ENCODE peak calls at places on chromosomes 2 and 18, in seven cellular contexts. D is mesendoderm, J is HCT116, M is fibroblast of lung, Z is adrenal gland, N is RWPE2, E is heart right ventricle. B is an unnamed sample.

GRCh38 chr18:75083761-75084160 is 125.2 kb downstream of the PTGR3 start:
- DNase-seq in Z (no peak), E (no peak), M (no peak), N (no peak), J (no peak), D (no peak), B (no peak)

GRCh38 chr18:13700153-13700552 is 26.2 kb downstream of the FAM210A start:
- DNase-seq in N (no peak), J (no peak), D (no peak), M (no peak), Z (no peak), E (no peak), B (no peak)

GRCh38 chr18:79506191-79507075 is 110.7 kb downstream of the NFATC1 start:
- DNase-seq in J (no peak), D (peak; percentile 89), N (peak; percentile 46), Z (peak; percentile 41), E (peak; percentile 59), M (peak; percentile 62), B (no peak)

GRCh38 chr2:212677466-212677865 is 138.9 kb upstream of the ERBB4 start:
- DNase-seq in Z (no peak), E (no peak), D (peak; percentile 61), M (no peak), N (no peak), J (no peak), B (no peak)

GRCh38 chr2:101887328-101887727 is 104.4 kb upstream of the IL1R2 start:
- DNase-seq in D (no peak), J (no peak), M (no peak), Z (no peak), N (no peak), E (no peak), B (no peak)

GRCh38 chr2:95356821-95357700 is 45.4 kb upstream of the FAHD2A start:
- DNase-seq in N (peak; percentile 38), D (no peak), E (no peak), M (no peak), J (no peak), Z (no peak), B (no peak)

GRCh38 chr2:386406-387103 is 98.7 kb upstream of the ALKAL2 start:
- DNase-seq in Z (no peak), J (no peak), D (no peak), N (no peak), E (no peak), M (no peak), B (no peak)

GRCh38 chr2:122859260-122859659 is 1103.8 kb downstream of the TSN start:
- DNase-seq in Z (no peak), M (no peak), N (no peak), D (no peak), E (no peak), J (no peak), B (no peak)

GRCh38 chr2:134406311-134406710 is 152.4 kb downstream of the MGAT5 start:
- DNase-seq in M (no peak), E (no peak), N (peak; percentile 89), D (no peak), J (no peak), Z (no peak), B (peak; percentile 83)

GRCh38 chr18:21191596-21192307 is 50.3 kb upstream of the GREB1L start:
- DNase-seq in E (peak; percentile 20), Z (peak; percentile 69), J (peak; percentile 57), D (peak; percentile 74), M (peak; percentile 46), N (no peak), B (peak; percentile 65)

GRCh38 chr2:197941715-197942114 is 137.3 kb downstream of the PLCL1 start:
- DNase-seq in M (no peak), Z (no peak), N (no peak), D (no peak), E (no peak), J (no peak), B (no peak)

GRCh38 chr2:201768918-201769317 is 11.8 kb downstream of the ALS2 start:
- DNase-seq in M (peak; percentile 80), N (no peak), Z (no peak), E (no peak), D (no peak), J (no peak), B (peak; percentile 36)

GRCh38 chr2:45585267-45585861 is 25.7 kb downstream of the SRBD1 start:
- DNase-seq in J (peak; percentile 26), E (peak; percentile 20), Z (no peak), N (no peak), M (peak; percentile 37), D (peak; percentile 33), B (peak; percentile 72)

GRCh38 chr18:47558110-47558750 is 306.8 kb upstream of the SKOR2 start:
- DNase-seq in Z (no peak), N (no peak), J (no peak), E (no peak), M (no peak), D (no peak), B (no peak)

GRCh38 chr2:147198651-147199171 is 646.1 kb upstream of the ACVR2A start:
- DNase-seq in Z (no peak), J (no peak), M (peak; percentile 23), E (no peak), N (no peak), D (peak; percentile 75), B (no peak)

GRCh38 chr2:11304476-11304875 is 40.0 kb downstream of the ROCK2 start:
- DNase-seq in M (no peak), E (no peak), D (no peak), Z (no peak), N (no peak), J (no peak), B (no peak)

GRCh38 chr18:11488175-11488574 is 121.2 kb upstream of the SLC35G4 start:
- DNase-seq in E (no peak), M (peak; percentile 56), N (peak; percentile 65), J (no peak), Z (no peak), D (no peak), B (no peak)

GRCh38 chr18:68662779-68663178 is 52.1 kb downstream of the TMX3 start:
- DNase-seq in N (no peak), D (peak; percentile 51), M (peak; percentile 44), J (no peak), E (no peak), Z (no peak), B (peak; percentile 51)

GRCh38 chr18:49851624-49852023 is 38.3 kb upstream of the ACAA2 start:
- DNase-seq in J (no peak), M (no peak), N (no peak), Z (no peak), D (no peak), E (no peak), B (peak; percentile 11)

GRCh38 chr2:175010848-175011254 is 5.7 kb upstream of the CHN1 start:
- DNase-seq in D (no peak), J (no peak), Z (no peak), M (peak; percentile 42), N (no peak), E (no peak), B (no peak)

GRCh38 chr2:38685116-38685735 is 19.3 kb downstream of the GALM start:
- DNase-seq in Z (peak; percentile 22), J (no peak), E (no peak), M (no peak), N (no peak), D (no peak), B (peak; percentile 92)

GRCh38 chr2:99468155-99468554 is 21.7 kb downstream of the REV1 start:
- DNase-seq in Z (no peak), J (no peak), E (no peak), D (no peak), N (no peak), M (peak; percentile 40), B (no peak)

GRCh38 chr18:48994044-48994651 is 43.4 kb upstream of the SMAD7 start:
- DNase-seq in N (no peak), M (peak; percentile 87), J (no peak), D (no peak), E (no peak), Z (no peak), B (peak; percentile 63)

DNA sequence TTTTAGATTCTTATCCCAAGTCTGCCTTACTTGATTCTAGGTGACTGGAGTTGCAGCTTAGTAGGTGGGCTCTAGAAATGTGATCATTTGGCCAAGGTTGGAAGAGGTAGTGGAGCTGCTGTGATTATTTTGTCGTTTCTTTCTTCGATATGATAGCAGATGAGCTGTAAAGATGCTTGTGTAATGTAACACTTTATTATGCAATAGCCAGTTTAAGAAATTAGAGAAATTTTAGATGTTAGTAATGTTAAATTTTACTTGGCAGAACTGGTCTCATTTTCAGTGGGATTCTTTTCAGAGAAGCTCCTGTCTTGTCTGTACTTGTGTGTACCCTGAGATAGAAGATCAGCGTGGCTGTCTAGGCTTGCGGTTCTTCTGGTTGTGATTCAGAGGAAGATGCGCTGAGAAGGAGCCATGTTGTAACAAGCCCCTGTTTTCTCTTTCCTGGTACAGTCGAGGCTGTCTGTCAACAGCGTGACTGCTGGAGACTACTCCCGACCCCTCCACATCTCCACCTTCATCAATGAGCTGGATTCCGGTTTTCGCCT is 9.3 kb downstream of the TSN start:
- DNase-seq in Z (no peak), D (no peak), M (no peak), E (no peak), N (no peak), J (no peak), B (no peak)
- H3K36me3 ChIP-seq in Z (no peaks in the 10 kb centered on the region), D (peaks cover 10% of the 10 kb centered on the region), M (peaks cover 7% of the 10 kb centered on the region), E (no peaks in the 10 kb centered on the region), N (peaks cover 79% of the 10 kb centered on the region), J (peaks cover 41% of the 10 kb centered on the region), B (peaks cover 59% of the 10 kb centered on the region)

DNA sequence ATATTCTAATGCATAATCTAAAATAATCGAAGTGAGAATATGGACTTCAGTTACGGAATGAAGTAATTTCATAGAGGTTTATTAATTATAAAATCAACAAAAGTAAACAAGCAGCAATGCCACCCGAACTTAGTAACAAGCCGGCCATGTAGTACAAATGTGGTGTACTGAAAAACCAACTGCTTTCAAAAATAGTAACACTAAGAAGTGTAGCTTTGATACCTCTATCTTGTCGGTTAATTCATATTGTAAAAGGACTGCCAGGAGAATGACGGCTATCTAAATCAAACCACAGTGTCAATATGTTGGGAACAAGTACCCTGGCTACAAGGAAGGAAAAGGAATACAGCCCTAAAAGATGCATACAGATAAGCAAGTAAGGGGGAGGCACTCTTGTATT is 48.5 kb downstream of the WDR33 start:
- DNase-seq in Z (no peak), E (no peak), N (no peak), M (no peak), J (no peak), D (no peak), B (no peak)
- H3K36me3 ChIP-seq in Z (no peaks in the 10 kb centered on the region), E (no peaks in the 10 kb centered on the region), N (peaks cover 97% of the 10 kb centered on the region), M (no peaks in the 10 kb centered on the region), J (peaks cover 53% of the 10 kb centered on the region), D (peaks cover 10% of the 10 kb centered on the region), B (peaks cover 66% of the 10 kb centered on the region)

GRCh38 chr2:86033751-86034680 is 71.7 kb downstream of the POLR1A start:
- DNase-seq in N (no peak), M (no peak), Z (no peak), E (no peak), D (no peak), J (no peak), B (no peak)
- H3K36me3 ChIP-seq in N (peaks cover 79% of the 10 kb centered on the region), M (peaks cover 34% of the 10 kb centered on the region), Z (no peaks in the 10 kb centered on the region), E (peaks cover 4% of the 10 kb centered on the region), D (peaks cover 24% of the 10 kb centered on the region), J (peaks cover 55% of the 10 kb centered on the region), B (peaks cover 67% of the 10 kb centered on the region)

GRCh38 chr18:1177232-1177631 is 272.6 kb downstream of the ADCYAP1 start:
- DNase-seq in Z (no peak), M (no peak), E (no peak), J (no peak), N (no peak), D (no peak), B (no peak)

DNA sequence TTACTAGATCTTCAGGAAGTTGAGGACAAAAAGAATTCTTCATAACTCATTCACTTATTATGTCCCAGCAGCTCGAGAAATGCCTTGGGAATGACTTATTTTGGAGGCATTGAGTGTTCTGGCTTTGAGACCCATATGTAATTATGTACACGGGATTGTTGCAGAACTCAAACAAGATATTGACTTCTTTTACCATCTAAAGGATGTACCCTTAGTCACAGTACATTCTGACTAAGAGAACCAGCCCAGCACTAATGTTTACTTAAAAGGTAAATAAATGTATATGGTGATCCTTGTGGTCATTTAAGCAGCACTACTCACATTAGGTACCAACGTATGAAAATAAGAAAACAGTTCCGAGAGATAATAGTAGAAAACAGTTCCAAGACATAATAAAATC is 268.9 kb downstream of the ADCYAP1 start:
- DNase-seq in N (no peak), J (no peak), E (no peak), D (no peak), Z (no peak), M (no peak), B (peak; percentile 85)
- H3K36me3 ChIP-seq in N (no peaks in the 10 kb centered on the region), J (no peaks in the 10 kb centered on the region), E (no peaks in the 10 kb centered on the region), D (no peaks in the 10 kb centered on the region), Z (no peaks in the 10 kb centered on the region), M (no peaks in the 10 kb centered on the region), B (peaks cover 5% of the 10 kb centered on the region)

B was measured in PC-3.